ENCODE peak calls at places on chromosomes 12 and 14, in five cellular contexts. O is transverse colon, U is breast epithelium, N is adrenal gland, P is sigmoid colon. X is an unnamed sample.

GRCh38 chr12:28961948-28962384 is 187.1 kb upstream of the FAR2 start:
- DNase-seq in U (no peak), P (no peak), N (peak; percentile 26), O (no peak), X (no peak)

GRCh38 chr12:82687020-82687951 is 580 bp downstream of the TMTC2 start:
- DNase-seq in U (peak; percentile 57), P (peak; percentile 83), O (peak; percentile 80), N (peak; percentile 28), X (peak; percentile 65)

GRCh38 chr12:2120982-2121758 is 68.4 kb downstream of the CACNA1C start:
- DNase-seq in O (no peak), P (peak; percentile 64), U (no peak), N (no peak), X (no peak)

GRCh38 chr12:12748051-12748450 is 30.9 kb downstream of the CDKN1B start:
- DNase-seq in U (no peak), O (no peak), P (no peak), N (no peak), X (no peak)

GRCh38 chr12:77124767-77125166 is 59.4 kb upstream of the E2F7 start:
- DNase-seq in O (no peak), U (no peak), N (no peak), P (no peak), X (no peak)

GRCh38 chr12:20415013-20415412 is 46.7 kb downstream of the PDE3A start:
- DNase-seq in U (no peak), N (peak; percentile 17), O (no peak), P (no peak), X (no peak)

GRCh38 chr12:119807380-119807779 is 69.7 kb downstream of the CIT start:
- DNase-seq in U (no peak), N (no peak), O (no peak), P (no peak), X (no peak)

GRCh38 chr12:82650627-82651337 is 35.9 kb upstream of the TMTC2 start:
- DNase-seq in U (no peak), N (no peak), O (peak; percentile 85), P (no peak), X (no peak)

GRCh38 chr12:128807161-128807724 is 16.5 kb downstream of the SLC15A4 start:
- DNase-seq in N (peak; percentile 54), P (peak; percentile 48), O (no peak), U (peak; percentile 25), X (no peak)

GRCh38 chr12:120224304-120225199 is 23.6 kb upstream of the RPLP0 start:
- DNase-seq in N (no peak), O (peak; percentile 86), U (no peak), P (peak; percentile 81), X (no peak)

GRCh38 chr14:45811155-45811554 is 558.2 kb upstream of the MIS18BP1 start:
- DNase-seq in N (no peak), U (no peak), P (no peak), O (no peak), X (no peak)

DNA sequence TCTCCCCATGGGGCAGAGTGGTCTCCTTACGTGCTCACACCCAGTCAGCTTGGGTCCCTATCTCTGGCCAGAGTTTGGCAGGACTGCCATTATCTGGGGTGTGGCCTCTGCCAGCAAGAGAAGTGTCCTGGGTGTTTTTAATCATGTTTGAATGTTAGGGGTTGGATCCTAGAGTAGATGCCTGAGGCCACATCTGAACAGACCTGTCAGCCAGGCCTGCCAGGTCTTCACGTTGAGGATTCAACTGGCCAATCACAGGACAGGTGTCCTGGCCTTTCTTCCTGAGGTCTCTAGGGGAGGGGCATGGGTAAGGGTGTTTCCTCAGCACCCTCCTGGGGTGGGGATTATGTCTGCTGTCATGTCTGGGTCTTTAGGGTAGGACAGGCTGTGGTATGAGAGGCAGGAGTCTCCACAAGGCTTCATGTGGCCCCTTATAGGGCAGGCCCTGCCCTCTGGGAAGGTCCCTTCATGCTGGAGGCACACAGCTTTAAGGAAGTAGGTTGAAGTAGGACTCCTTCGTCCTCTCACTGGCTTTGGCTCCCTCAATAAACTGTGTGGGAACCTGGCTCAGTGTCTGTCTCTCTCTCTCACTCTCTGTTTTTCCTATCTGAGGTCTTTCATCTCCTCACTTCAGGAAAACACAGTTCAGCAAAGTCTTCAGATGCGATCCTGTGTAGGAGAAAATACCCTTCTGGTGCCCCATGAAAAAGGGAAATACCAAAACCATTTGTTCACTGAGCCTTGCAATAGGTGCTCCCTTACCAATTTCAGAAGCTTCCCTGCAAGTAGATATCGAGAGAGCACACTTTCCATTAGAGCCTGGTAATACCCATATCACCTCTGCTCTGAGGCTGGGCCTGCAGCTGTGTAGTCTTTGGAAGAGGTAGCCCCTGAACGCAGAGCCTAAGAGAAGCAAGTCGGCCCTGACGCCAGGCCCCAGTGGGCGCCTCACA is 6.7 kb upstream of the FITM1 start:
- DNase-seq in P (no peak), U (no peak), N (no peak), O (no peak), X (no peak)
- TF ChIP-seq POLR2A in P (no peak), U (no peak), N (no peak), O (no peak), X (no peak)

DNA sequence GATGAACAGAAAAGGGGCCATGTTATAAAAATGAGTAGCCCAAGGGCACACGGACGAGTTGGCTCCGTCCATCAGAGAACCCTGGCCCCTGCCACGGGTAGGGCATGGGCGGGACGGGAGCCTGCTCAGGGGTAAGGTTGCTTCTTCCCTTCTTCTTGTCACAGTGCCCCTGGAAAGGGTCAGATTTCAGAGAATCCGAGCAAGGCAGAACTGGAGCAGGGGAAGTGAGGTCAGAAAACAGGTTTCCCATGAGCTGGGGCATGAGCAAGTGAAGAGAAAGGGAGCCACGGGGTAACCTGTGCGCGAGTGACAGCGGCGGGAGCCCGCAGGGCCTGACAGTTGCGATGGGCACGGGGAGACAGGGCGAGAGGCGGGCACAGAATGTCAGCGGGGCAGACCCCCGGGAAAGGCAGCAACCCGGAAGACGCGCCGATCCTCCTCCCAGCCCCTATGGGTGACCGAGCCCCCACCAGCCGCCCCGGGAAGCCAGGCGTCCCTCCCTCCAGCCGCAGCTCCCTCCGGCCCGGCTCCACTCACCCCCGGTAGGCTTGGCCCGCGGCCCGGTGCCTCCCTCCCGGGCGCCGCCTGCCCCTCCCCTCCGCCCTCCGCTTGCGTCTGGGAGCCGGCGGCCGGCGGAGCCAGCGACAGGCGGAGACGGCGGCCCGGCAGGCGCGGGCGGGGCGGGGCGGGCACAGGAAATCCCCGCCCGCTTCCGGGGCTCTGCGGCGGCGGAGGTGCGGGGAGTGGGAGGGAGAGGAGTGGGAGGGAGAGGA is at the start of gene ZNF641:
- DNase-seq in N (peak; percentile 83), O (peak; percentile 89), P (peak; percentile 87), U (peak; percentile 66), X (peak; percentile 90)
- TF ChIP-seq POLR2A in N (peak; percentile 56), O (peak; percentile 47), P (no peak), U (peak; percentile 5), X (peak; percentile 74)

GRCh38 chr12:96419576-96420254 is 19.5 kb upstream of the CDK17 start:
- DNase-seq in N (no peak), O (peak; percentile 21), P (no peak), U (no peak), X (no peak)

GRCh38 chr12:96416033-96416790 is 16.0 kb upstream of the CDK17 start:
- DNase-seq in P (no peak), O (no peak), N (no peak), U (no peak), X (no peak)

GRCh38 chr12:96422192-96422591 is 22.0 kb upstream of the CDK17 start:
- DNase-seq in P (no peak), O (no peak), U (no peak), N (no peak), X (no peak)

GRCh38 chr12:96421014-96421413 is 20.8 kb upstream of the CDK17 start:
- DNase-seq in U (no peak), N (no peak), P (no peak), O (no peak), X (no peak)

DNA sequence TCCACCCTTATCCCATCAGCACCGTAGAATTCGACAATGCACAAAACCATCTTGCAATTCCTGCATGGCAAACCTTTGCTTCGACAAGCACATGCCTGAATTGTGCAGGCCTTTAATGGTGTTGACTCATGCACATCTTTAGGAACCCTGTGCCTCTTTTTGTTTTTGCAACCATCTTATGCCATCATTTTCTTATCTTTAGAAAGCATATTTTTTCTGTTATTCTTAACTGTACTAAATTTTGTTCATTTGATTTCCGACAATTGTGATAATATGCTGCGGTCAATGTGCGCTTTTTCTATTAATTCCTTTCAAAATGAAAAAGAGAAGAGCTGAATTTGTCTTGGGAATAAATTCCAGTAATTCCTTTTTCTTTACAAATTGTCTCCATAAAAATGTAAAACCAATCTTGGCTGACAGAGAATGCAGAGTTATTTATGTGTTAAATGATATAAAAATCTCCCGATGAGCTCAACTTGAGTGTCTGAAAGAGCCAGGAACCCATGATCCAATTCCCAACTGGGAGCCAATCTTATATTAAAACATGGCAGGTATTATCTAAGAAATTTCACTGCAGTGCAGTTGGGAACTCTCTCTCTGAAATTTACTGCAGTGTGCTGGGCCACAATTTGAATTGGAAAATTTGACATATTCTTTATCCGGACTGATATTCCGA is 20.2 kb upstream of the CDK17 start:
- DNase-seq in N (no peak), U (no peak), P (no peak), O (no peak), X (no peak)
- TF ChIP-seq POLR2A in N (no peak), U (no peak), P (no peak), O (no peak), X (no peak)

DNA sequence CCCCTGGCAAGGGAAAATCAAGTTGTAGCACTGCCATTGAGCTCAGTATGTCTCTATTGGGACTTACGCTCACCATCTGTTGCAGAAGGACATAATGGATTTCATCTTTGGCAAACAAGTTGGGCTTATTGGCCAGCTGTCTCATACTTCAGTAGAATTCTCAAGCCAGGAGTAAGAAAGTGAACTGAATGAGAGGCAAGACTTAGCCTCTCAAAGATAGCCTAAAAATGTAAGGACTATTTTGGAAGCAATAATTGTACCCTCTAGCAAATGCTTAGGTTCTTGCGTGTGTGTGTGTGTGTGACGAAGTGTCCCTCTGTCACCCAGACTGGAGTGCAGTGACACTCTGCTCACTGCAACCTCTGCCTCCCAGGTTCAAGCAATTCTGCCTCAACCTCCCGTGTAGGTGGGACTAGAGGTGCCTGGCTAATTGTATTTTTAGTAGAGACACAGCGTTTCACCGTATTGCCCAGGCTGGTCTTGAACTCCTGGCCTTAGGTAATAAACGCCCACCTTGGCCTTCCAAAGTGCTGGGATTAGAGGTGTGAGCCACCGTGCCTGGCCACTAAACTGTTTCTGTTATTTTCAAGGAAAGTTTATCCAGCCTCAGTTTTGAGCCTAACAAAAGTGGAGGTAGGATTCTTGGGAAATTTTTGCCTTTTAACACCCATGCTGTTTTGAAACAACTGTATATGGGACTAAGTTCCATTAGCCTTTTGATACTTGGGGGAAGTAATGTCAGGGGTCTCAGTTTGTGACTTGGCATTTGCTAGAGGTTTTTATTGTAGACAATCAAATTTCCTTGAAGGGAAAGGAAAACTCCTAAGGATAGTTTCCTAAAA is 7.0 kb downstream of the HNRNPA1 start:
- DNase-seq in N (no peak), P (no peak), O (no peak), U (no peak), X (no peak)
- TF ChIP-seq POLR2A in N (no peak), P (no peak), O (no peak), U (no peak), X (no peak)

DNA sequence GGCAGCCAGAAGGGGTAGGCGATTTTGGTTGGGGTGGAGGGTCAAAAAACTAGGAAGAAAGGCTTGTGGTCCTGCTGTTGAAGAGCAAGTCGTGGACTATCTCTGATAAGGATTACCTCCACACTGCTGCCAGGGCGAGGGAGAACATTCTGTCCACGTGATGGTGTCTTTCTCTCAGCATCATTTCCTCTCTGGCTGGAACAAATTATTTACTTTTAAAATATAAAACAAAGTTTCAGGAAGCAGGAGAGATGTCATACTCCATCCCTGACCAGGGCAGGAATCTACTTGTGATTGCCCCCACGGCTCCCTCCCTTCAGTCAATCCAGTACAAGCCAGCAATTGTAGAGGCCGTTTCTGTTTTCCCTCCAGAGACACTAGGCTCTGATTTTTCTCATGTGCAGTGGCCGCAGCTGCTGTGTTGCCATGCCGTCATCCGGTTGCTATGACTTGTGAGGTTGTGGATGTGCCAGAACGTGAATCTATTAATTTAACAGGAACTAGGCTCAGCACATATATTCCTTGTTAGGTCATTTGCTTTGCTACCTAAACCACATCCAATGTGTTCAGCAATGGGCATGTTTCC is 61.5 kb upstream of the PTGR2 start:
- DNase-seq in N (no peak), P (peak; percentile 95), O (peak; percentile 56), U (no peak), X (no peak)
- TF ChIP-seq POLR2A in N (peak; percentile 38), P (peak; percentile 69), O (peak; percentile 60), U (no peak), X (peak; percentile 46)

X was measured in right lobe of liver.